ENCODE peak calls at places on chromosomes 3 and 15, in eight cellular contexts. H, C, U, K, W, P, M and Z are unnamed samples.

GRCh38 chr3:114478806-114479205 is 185.0 kb downstream of the TIGIT start:
- DNase-seq in U (no peak), P (no peak), K (no peak), C (no peak), H (no peak), M (no peak), W (no peak), Z (no peak)

GRCh38 chr3:66485291-66485968 is 15.4 kb downstream of the LRIG1 start:
- DNase-seq in M (no peak), K (no peak), H (no peak), P (no peak), C (peak; percentile 40), W (no peak), U (no peak), Z (no peak)

GRCh38 chr3:42473083-42473932 is 29.1 kb upstream of the VIPR1 start:
- DNase-seq in K (no peak), H (peak; percentile 3), M (peak; percentile 50), W (no peak), P (no peak), U (no peak), C (peak; percentile 100), Z (no peak)

GRCh38 chr3:48247401-48247807 is 6.5 kb downstream of the ZNF589 start:
- DNase-seq in H (no peak), W (no peak), K (no peak), U (peak; percentile 19), P (no peak), C (peak; percentile 68), M (no peak), Z (no peak)

GRCh38 chr3:80612366-80612765 is 844.6 kb upstream of the ROBO1 start:
- DNase-seq in H (no peak), P (no peak), K (no peak), U (no peak), M (no peak), W (no peak), C (no peak), Z (no peak)

GRCh38 chr3:188126931-188127330 is 27.0 kb upstream of the LPP start:
- DNase-seq in W (no peak), P (no peak), U (no peak), K (no peak), C (no peak), M (no peak), H (peak; percentile 69), Z (no peak)

GRCh38 chr3:105260385-105260784 is 106.3 kb upstream of the ALCAM start:
- DNase-seq in W (no peak), U (no peak), C (no peak), H (no peak), M (no peak), P (no peak), K (no peak), Z (no peak)

GRCh38 chr3:85081191-85081895 is 122.6 kb downstream of the CADM2 start:
- DNase-seq in P (no peak), C (peak; percentile 38), U (no peak), K (no peak), W (peak; percentile 24), M (no peak), H (peak; percentile 4), Z (no peak)

GRCh38 chr3:63763156-63763555 is 55.9 kb upstream of the C3orf49 start:
- DNase-seq in K (no peak), W (no peak), M (no peak), H (no peak), C (no peak), U (no peak), P (no peak), Z (no peak)

GRCh38 chr3:185347392-185347791 is 15.5 kb upstream of the MAP3K13 start:
- DNase-seq in W (no peak), K (no peak), M (no peak), U (no peak), H (no peak), C (no peak), P (no peak), Z (no peak)

GRCh38 chr15:101269479-101270223 is 7.6 kb downstream of the SELENOS start:
- DNase-seq in W (no peak), C (peak; percentile 51), M (peak; percentile 36), K (no peak), U (no peak), H (no peak), P (no peak), Z (no peak)

GRCh38 chr3:44125882-44126281 is 115.8 kb upstream of the TOPAZ1 start:
- DNase-seq in P (no peak), C (peak; percentile 54), K (no peak), W (no peak), H (no peak), M (no peak), U (no peak), Z (no peak)

GRCh38 chr3:48897401-48898376 is 993 bp downstream of the SLC25A20 start:
- DNase-seq in W (no peak), U (peak; percentile 25), K (no peak), M (peak; percentile 42), P (no peak), C (no peak), H (no peak), Z (no peak)

GRCh38 chr15:91049378-91050127 is 27.2 kb upstream of the VPS33B start:
- DNase-seq in H (peak; percentile 88), W (peak; percentile 31), U (peak; percentile 62), M (peak; percentile 74), C (peak; percentile 80), K (no peak), P (peak; percentile 8), Z (peak; percentile 47)

GRCh38 chr15:80831606-80832224 is 52.5 kb downstream of the CEMIP start:
- DNase-seq in C (no peak), K (no peak), M (no peak), W (no peak), H (no peak), P (no peak), U (no peak), Z (no peak)

GRCh38 chr15:98873441-98874218 is 134.0 kb downstream of the PGPEP1L start:
- DNase-seq in U (no peak), C (peak; percentile 53), P (no peak), K (no peak), H (peak; percentile 71), M (peak; percentile 46), W (no peak), Z (no peak)

GRCh38 chr15:48361690-48362089 is 30.5 kb downstream of the DUT start:
- DNase-seq in W (no peak), C (no peak), P (no peak), U (no peak), H (no peak), M (no peak), K (no peak), Z (no peak)

GRCh38 chr15:67839358-67839928 is 402 bp downstream of the RNU6-1 start:
- DNase-seq in M (peak; percentile 61), C (peak; percentile 47), H (peak; percentile 58), K (no peak), U (no peak), W (no peak), P (no peak), Z (no peak)

GRCh38 chr15:75840659-75841058 is 2.6 kb upstream of the UBE2Q2 start:
- DNase-seq in M (no peak), K (no peak), H (peak; percentile 42), C (peak; percentile 82), U (no peak), P (no peak), W (no peak), Z (no peak)

GRCh38 chr3:130976706-130977105 is 49.9 kb downstream of the ASTE1 start:
- DNase-seq in M (no peak), H (no peak), C (no peak), U (no peak), K (no peak), W (no peak), P (no peak), Z (no peak)

GRCh38 chr3:94904275-94904674 is 841.4 kb downstream of the NSUN3 start:
- DNase-seq in H (no peak), P (no peak), U (no peak), W (no peak), C (no peak), K (no peak), M (no peak), Z (no peak)